ENCODE peak calls at places on chromosome 12, in four cellular contexts. K is H1, O is HepG2, Y is GM12878. J is an unnamed sample. For H3K4me1, the result is how much of the 10 kb centered on the place peaks cover.

GRCh38 chr12:105948331-105948730 is 190.4 kb downstream of the NUAK1 start:
- DNase-seq in O (no peak), K (no peak), Y (no peak), J (no peak)

GRCh38 chr12:113500662-113501435 is 29.2 kb upstream of the LHX5 start:
- DNase-seq in Y (no peak), O (no peak), K (no peak), J (peak)

GRCh38 chr12:91422811-91423210 is 240.2 kb upstream of the DCN start:
- DNase-seq in Y (no peak), O (no peak), K (no peak), J (no peak)

GRCh38 chr12:123834845-123835244 is 72.7 kb downstream of the DNAH10 start:
- DNase-seq in Y (no peak), O (no peak), K (no peak), J (no peak)

GRCh38 chr12:107461222-107461980 is 224.2 kb upstream of the PWP1 start:
- DNase-seq in Y (no peak), O (no peak), K (no peak), J (no peak)

GRCh38 chr12:49662998-49663843 is 39.9 kb downstream of the PRPF40B start:
- DNase-seq in Y (peak), K (peak), O (peak), J (peak)

GRCh38 chr12:44317651-44318126 is 481.8 kb downstream of the TMEM117 start:
- DNase-seq in K (no peak), Y (no peak), O (peak), J (peak)

GRCh38 chr12:47504775-47505446 is 200.9 kb downstream of the RPAP3 start:
- DNase-seq in Y (no peak), K (no peak), O (no peak), J (no peak)

GRCh38 chr12:8648598-8649205 is 13.9 kb downstream of the MFAP5 start:
- DNase-seq in Y (peak), O (no peak), K (no peak), J (no peak)

GRCh38 chr12:107593713-107594381 is 91.8 kb upstream of the PWP1 start:
- DNase-seq in K (no peak), O (no peak), Y (peak), J (no peak)

GRCh38 chr12:3229577-3229976 is 152.4 kb downstream of the TSPAN9 start:
- DNase-seq in Y (no peak), K (no peak), O (no peak), J (no peak)

GRCh38 chr12:67025543-67026114 is 243.5 kb upstream of the CAND1 start:
- DNase-seq in Y (no peak), O (peak), K (peak), J (peak)

GRCh38 chr12:1488908-1489381 is 105.4 kb downstream of the FBXL14 start:
- DNase-seq in K (no peak), Y (no peak), O (no peak), J (no peak)

GRCh38 chr12:6915023-6915788 is 826 bp downstream of the ENO2 start:
- DNase-seq in O (no peak), Y (no peak), K (no peak), J (no peak)

GRCh38 chr12:120990487-120991055 is 12.2 kb downstream of the HNF1A start:
- DNase-seq in K (no peak), Y (no peak), O (no peak), J (no peak)

GRCh38 chr12:124273630-124274029 is 21.3 kb upstream of the RFLNA start:
- DNase-seq in K (peak), Y (peak), O (peak), J (peak)

GRCh38 chr12:68514807-68515411 is 95.8 kb upstream of the RAP1B start:
- DNase-seq in O (peak), K (no peak), Y (no peak), J (no peak)
- H3K9ac ChIP-seq in O (no peak), K (no peak), Y (no peak), J (no peak)

GRCh38 chr12:11734781-11735180 is 85.3 kb downstream of the ETV6 start:
- DNase-seq in O (no peak), K (no peak), Y (no peak), J (no peak)
- H3K4me1 ChIP-seq in O (under half), K (under half), Y (half or more), J (under half)

GRCh38 chr12:92928431-92928961 is 599 bp downstream of the EEA1 start:
- DNase-seq in Y (no peak), K (no peak), O (no peak), J (no peak)
- TF ChIP-seq SUZ12 in Y (no peak), K (no peak), O (no peak), J (no peak)

GRCh38 chr12:110739894-110740293 is 2.8 kb downstream of the PPP1CC start:
- DNase-seq in K (no peak), O (no peak), Y (no peak), J (no peak)

GRCh38 chr12:110742718-110743570 is at the start of gene PPP1CC:
- DNase-seq in Y (peak), O (peak), K (peak), J (peak)

GRCh38 chr12:110741795-110742717 is 635 bp downstream of the PPP1CC start:
- DNase-seq in Y (no peak), K (no peak), O (no peak), J (no peak)

GRCh38 chr12:110739488-110739887 is 3.2 kb downstream of the PPP1CC start:
- DNase-seq in O (no peak), K (no peak), Y (no peak), J (no peak)

GRCh38 chr12:110741371-110741770 is 1.3 kb downstream of the PPP1CC start:
- DNase-seq in K (no peak), O (no peak), Y (no peak), J (no peak)
- H3K9ac ChIP-seq in K (peak), O (peak), Y (peak), J (peak)

GRCh38 chr12:95709152-95709551 is 81.4 kb downstream of the NTN4 start:
- DNase-seq in O (no peak), Y (no peak), K (no peak), J (no peak)
- H3K4me1 ChIP-seq in O (under half), Y (under half), K (under half), J (under half)

GRCh38 chr12:10027311-10028099 is 3.0 kb upstream of the CLEC9A start:
- DNase-seq in K (no peak), O (no peak), Y (no peak), J (no peak)
- TF ChIP-seq SUZ12 in K (no peak), O (no peak), Y (no peak), J (no peak)

GRCh38 chr12:104703372-104703771 is 246.6 kb downstream of the CHST11 start:
- DNase-seq in Y (no peak), K (no peak), O (no peak), J (no peak)

GRCh38 chr12:104701301-104701700 is 244.6 kb downstream of the CHST11 start:
- DNase-seq in K (no peak), O (no peak), Y (no peak), J (no peak)

GRCh38 chr12:104702565-104703139 is 245.9 kb downstream of the CHST11 start:
- DNase-seq in O (no peak), Y (no peak), K (no peak), J (no peak)

GRCh38 chr12:104700324-104700723 is 243.6 kb downstream of the CHST11 start:
- DNase-seq in K (no peak), O (no peak), Y (no peak), J (no peak)

GRCh38 chr12:104701756-104702155 is 245.0 kb downstream of the CHST11 start:
- DNase-seq in Y (no peak), O (no peak), K (no peak), J (no peak)
- H3K9ac ChIP-seq in Y (no peak), O (no peak), K (no peak), J (no peak)